ENCODE peak calls at places on chromosomes 11 and 22, in four cellular contexts. J is stimulated activated CD8-positive, alpha-beta memory T cell treated with anti-CD3 and anti-CD28 coated beads, Interleukin-2, amount 100 ng/mL, for 48 hours; M is stimulated activated naive CD4-positive, alpha-beta T cell; K is cardiac muscle cell. G is an unnamed sample.

GRCh38 chr11:120057595-120058581 is 80.0 kb downstream of the TRIM29 start:
- DNase-seq in J (no peak), M (no peak), K (no peak), G (no peak)

GRCh38 chr11:73361953-73362776 is 14.0 kb upstream of the RELT start:
- DNase-seq in J (no peak), M (no peak), K (no peak), G (no peak)

GRCh38 chr11:117281159-117281558 is 10.0 kb upstream of the BACE1-AS start:
- DNase-seq in J (no peak), M (no peak), K (no peak), G (no peak)

GRCh38 chr11:95134491-95134890 is 44.8 kb downstream of the ENDOD1 start:
- DNase-seq in J (no peak), M (no peak), K (no peak), G (no peak)

GRCh38 chr11:113505541-113506375 is 30.6 kb upstream of the DRD2 start:
- DNase-seq in J (no peak), M (no peak), K (no peak), G (no peak)

GRCh38 chr22:39234157-39234793 is 10.5 kb downstream of the PDGFB start:
- DNase-seq in J (no peak), M (no peak), K (no peak), G (no peak)

GRCh38 chr22:20393705-20394476 is at the start of gene ZNF74:
- DNase-seq in J (peak; percentile 73), M (peak; percentile 86), K (peak; percentile 95), G (peak; percentile 90)

GRCh38 chr22:30902496-30903357 is 65.8 kb downstream of the MORC2 start:
- DNase-seq in J (no peak), M (no peak), K (no peak), G (no peak)

GRCh38 chr22:49213731-49214352 is 613.8 kb downstream of the BRD1 start:
- DNase-seq in J (no peak), M (no peak), K (no peak), G (no peak)

GRCh38 chr22:32623943-32624342 is 149.3 kb downstream of the FBXO7 start:
- DNase-seq in J (no peak), M (no peak), K (no peak), G (no peak)

GRCh38 chr22:45785458-45785857 is 113.8 kb downstream of the ATXN10 start:
- DNase-seq in J (no peak), M (no peak), K (no peak), G (no peak)

GRCh38 chr11:23079382-23079813 is 219.1 kb upstream of the CCDC179 start:
- DNase-seq in J (no peak), M (no peak), K (no peak), G (no peak)

GRCh38 chr11:119673389-119674336 is 55.3 kb downstream of the NECTIN1 start:
- DNase-seq in J (peak; percentile 28), M (no peak), K (no peak), G (no peak)

GRCh38 chr22:50474711-50475651 is at the start of gene SBF1:
- DNase-seq in J (peak; percentile 85), M (peak; percentile 84), K (peak; percentile 96), G (peak; percentile 87)

GRCh38 chr22:28951969-28952521 is 68.7 kb downstream of the ZNRF3 start:
- DNase-seq in J (no peak), M (no peak), K (no peak), G (no peak)

GRCh38 chr11:132408877-132409276 is 1038.5 kb downstream of the NTM start:
- DNase-seq in J (no peak), M (no peak), K (no peak), G (no peak)

GRCh38 chr11:130706572-130706971 is 209.7 kb downstream of the SNX19 start:
- DNase-seq in J (no peak), M (no peak), K (no peak), G (no peak)

GRCh38 chr11:19777342-19778102 is 64.9 kb downstream of the NAV2 start:
- DNase-seq in J (no peak), M (no peak), K (peak; percentile 23), G (no peak)

GRCh38 chr22:22810018-22810427 is 77.6 kb upstream of the IGLL5 start:
- DNase-seq in J (peak; percentile 31), M (peak; percentile 84), K (no peak), G (peak; percentile 56)

GRCh38 chr11:132519226-132519860 is 1013.0 kb downstream of the OPCML start:
- DNase-seq in J (no peak), M (no peak), K (no peak), G (no peak)

GRCh38 chr11:110296226-110297081 is at the start of gene RDX:
- DNase-seq in J (peak; percentile 49), M (peak; percentile 35), K (peak; percentile 92), G (peak; percentile 49)

GRCh38 chr22:47054231-47055072 is 292.0 kb downstream of the TBC1D22A start:
- DNase-seq in J (no peak), M (no peak), K (no peak), G (no peak)

GRCh38 chr11:45610627-45611026 is 54.8 kb downstream of the CHST1 start:
- DNase-seq in J (no peak), M (no peak), K (no peak), G (no peak)

GRCh38 chr11:59197990-59198389 is 14.7 kb downstream of the MPEG1 start:
- DNase-seq in J (no peak), M (no peak), K (peak; percentile 13), G (no peak)

GRCh38 chr22:36252754-36253522 is at the start of gene APOL1:
- DNase-seq in J (peak; percentile 36), M (peak; percentile 63), K (no peak), G (peak; percentile 67)

GRCh38 chr11:61082931-61083531 is 19.3 kb upstream of the CD5 start:
- DNase-seq in J (no peak), M (no peak), K (no peak), G (peak; percentile 51)